ENCODE peak calls at places on chromosomes 5 and 9, in five cellular contexts. Y is brain microvascular endothelial cell, R is upper lobe of right lung, X is spleen, C is cardiac muscle cell. J is an unnamed sample.

GRCh38 chr5:127561254-127561653 is 43.8 kb downstream of the PRRC1 start:
- DNase-seq in X (no peak), Y (peak), R (no peak), C (peak), J (no peak)

GRCh38 chr5:176908677-176909358 is 9.7 kb upstream of the HK3 start:
- DNase-seq in R (no peak), X (no peak), Y (no peak), C (no peak), J (no peak)

GRCh38 chr9:78130004-78130403 is 98.4 kb upstream of the GNAQ start:
- DNase-seq in C (peak), R (no peak), X (no peak), Y (peak), J (no peak)

GRCh38 chr5:116553366-116553765 is 21.3 kb downstream of the SEMA6A start:
- DNase-seq in C (no peak), Y (no peak), X (no peak), R (no peak), J (no peak)

GRCh38 chr5:81772488-81772887 is 21.6 kb upstream of the SSBP2 start:
- DNase-seq in Y (no peak), C (no peak), X (no peak), R (no peak), J (no peak)

GRCh38 chr5:168409601-168410458 is 76.4 kb upstream of the RARS1 start:
- DNase-seq in C (peak), Y (peak), R (no peak), X (peak), J (no peak)

GRCh38 chr9:107465467-107466451 is 23.8 kb downstream of the KLF4 start:
- DNase-seq in C (peak), R (peak), X (peak), Y (peak), J (no peak)

GRCh38 chr5:180133060-180133459 is 61.5 kb upstream of the RNF130 start:
- DNase-seq in Y (no peak), X (peak), C (no peak), R (peak), J (no peak)

GRCh38 chr9:27351438-27351837 is 54.5 kb upstream of the EQTN start:
- DNase-seq in Y (no peak), R (no peak), C (peak), X (no peak), J (no peak)

GRCh38 chr5:57246426-57246825 is 72.6 kb downstream of the GPBP1 start:
- DNase-seq in C (no peak), X (no peak), Y (no peak), R (no peak), J (no peak)

GRCh38 chr5:93604119-93604963 is 21.3 kb downstream of the NR2F1 start:
- DNase-seq in C (peak), X (peak), Y (no peak), R (peak), J (no peak)

GRCh38 chr5:58455066-58455465 is 4.8 kb downstream of the PLK2 start:
- DNase-seq in Y (no peak), C (peak), R (no peak), X (no peak), J (no peak)

DNA sequence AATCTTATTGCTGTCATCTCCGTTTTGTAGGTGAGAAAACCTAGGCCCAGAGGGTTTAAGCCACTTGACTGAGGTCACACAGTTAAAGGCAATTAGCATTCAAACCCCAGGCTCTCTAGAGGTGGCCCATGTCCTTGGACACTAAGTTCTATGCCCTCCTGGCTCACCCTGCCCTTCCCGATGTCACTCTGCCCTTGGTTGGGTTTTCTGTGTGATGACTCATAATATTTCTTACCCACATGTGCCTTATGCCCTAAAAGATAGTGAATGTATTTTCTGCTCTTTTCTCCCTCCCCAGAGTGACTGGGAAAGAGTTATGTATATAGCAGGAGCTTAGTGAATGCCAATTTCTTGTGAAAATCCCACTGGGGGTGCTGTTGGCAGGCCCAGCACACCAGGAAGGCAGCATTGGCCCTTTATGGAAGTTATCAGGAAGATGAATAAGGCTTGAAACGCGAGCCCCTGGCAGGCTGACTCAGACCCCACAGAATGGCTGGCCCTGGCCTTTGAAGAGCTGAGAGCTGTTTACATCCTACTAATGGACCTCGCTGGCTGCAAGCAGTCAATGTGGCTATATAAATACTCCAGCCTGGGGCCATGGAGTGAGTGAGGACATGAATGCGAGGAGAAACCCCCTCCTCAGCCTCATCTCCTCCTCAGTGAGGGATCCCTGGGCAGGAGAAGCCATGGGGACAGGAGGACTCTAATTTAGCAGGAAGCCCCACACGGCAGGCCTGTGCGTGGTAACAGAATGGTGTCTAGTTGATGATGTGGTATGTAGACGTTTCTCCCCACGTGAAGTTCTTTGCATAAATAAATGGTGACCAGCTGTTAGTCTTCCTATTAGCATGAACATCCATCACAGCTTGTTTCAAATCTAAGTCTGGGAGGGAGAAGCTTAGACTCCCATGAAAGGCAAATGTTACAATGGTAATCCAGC is 174.8 kb upstream of the PITX1 start:
- DNase-seq in R (peak), Y (peak), C (peak), X (peak), J (no peak)
- H3K4me3 ChIP-seq in R (no peak), Y (no peak), C (no peak), X (no peak), J (no peak)

DNA sequence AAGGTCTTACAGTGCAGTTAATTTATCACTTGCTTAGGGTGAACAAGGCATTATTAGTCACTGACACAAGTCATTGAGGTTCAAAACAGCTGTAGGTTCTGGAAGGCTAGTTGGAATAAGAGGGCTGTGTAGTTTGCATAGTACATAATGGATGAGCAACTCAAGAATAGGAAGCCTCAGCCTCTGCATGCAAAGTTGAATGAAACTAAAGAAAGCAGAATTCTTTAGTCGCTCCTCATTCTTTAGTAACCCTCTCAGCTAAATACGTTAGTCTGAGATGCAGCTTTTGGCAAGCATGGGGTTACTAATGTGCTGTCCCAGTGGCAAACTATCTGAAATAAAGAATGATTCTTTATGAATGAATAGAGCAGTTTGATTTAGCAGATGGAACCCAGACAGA is 74.2 kb downstream of the ADGRV1 start:
- DNase-seq in Y (no peak), C (no peak), R (no peak), X (no peak), J (no peak)
- H3K4me3 ChIP-seq in Y (no peak), C (no peak), R (no peak), X (no peak), J (no peak)

GRCh38 chr5:96843140-96843539 is 33.2 kb upstream of the ERAP2 start:
- DNase-seq in Y (no peak), C (no peak), R (no peak), X (no peak), J (no peak)
- H3K4me3 ChIP-seq in Y (no peak), C (no peak), R (no peak), X (no peak), J (no peak)

DNA sequence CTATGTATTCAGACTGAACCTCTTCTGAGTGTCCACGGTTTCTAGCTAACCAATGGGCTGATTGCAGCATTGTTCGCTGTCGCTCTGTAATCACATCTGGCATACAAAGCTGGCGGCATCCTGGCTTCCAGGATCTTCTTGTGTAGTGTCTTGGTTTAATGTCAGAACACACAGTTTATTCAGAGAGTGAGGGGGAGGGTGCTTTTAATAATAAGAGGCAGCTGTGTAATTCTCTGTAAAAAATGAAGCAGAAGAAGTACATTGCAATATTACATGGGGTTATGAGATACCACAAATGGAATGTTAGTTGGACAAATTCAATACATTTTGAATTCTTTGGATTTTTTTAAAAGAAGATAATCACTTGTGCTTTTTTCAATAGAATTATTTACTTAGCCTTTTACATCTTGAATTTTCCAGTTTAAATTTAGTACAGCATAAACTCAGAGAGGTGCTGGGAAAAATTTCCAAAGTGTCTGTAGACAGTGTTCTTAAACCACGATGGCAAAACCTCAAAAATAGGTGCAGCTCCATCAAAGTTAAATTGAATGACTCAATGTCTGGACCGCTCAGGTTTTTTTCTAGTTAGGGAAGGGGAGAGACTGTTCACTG is 206.0 kb downstream of the PCSK1 start:
- DNase-seq in X (no peak), R (no peak), C (peak), Y (peak), J (no peak)
- H3K4me3 ChIP-seq in X (no peak), R (no peak), C (no peak), Y (no peak), J (no peak)

GRCh38 chr9:34809504-34810186 is 99.7 kb upstream of the CCL21 start:
- DNase-seq in X (no peak), R (no peak), C (peak), Y (peak), J (no peak)
- H3K4me3 ChIP-seq in X (no peak), R (no peak), C (no peak), Y (no peak), J (no peak)

J was measured in LNCaP clone FGC.